ENCODE peak calls at places on chromosomes 1 and 21, in nine cellular contexts. Q is thyroid gland; A is fibroblast of lung; N is IMR-90; S is left lung; H is CD8-positive, alpha-beta T cell; M is cardiac muscle cell; L is CD8-positive, alpha-beta memory T cell; Z is K562. T is an unnamed sample.

GRCh38 chr1:222930097-222930496 is 115.3 kb downstream of the DISP1 start:
- DNase-seq in Q (no peak), A (no peak), N (no peak), S (no peak), H (no peak), M (no peak), L (no peak), Z (no peak), T (no peak)

GRCh38 chr1:110477041-110477440 is 26.1 kb downstream of the PROK1 start:
- DNase-seq in Q (no peak), A (peak; percentile 31), N (peak; percentile 87), S (no peak), H (no peak), M (peak; percentile 23), L (no peak), Z (no peak), T (no peak)

GRCh38 chr21:46081022-46081861 is 16.7 kb upstream of the COL6A2 start:
- DNase-seq in Q (no peak), A (peak; percentile 35), N (no peak), S (peak; percentile 55), H (no peak), M (no peak), L (no peak), Z (peak; percentile 5), T (no peak)

GRCh38 chr1:159996653-159997052 is 35.1 kb downstream of the PIGM start:
- DNase-seq in Q (peak; percentile 25), A (peak; percentile 14), N (peak; percentile 85), S (no peak), H (no peak), M (peak; percentile 42), L (no peak), Z (no peak), T (no peak)

GRCh38 chr1:205925730-205926129 is 17.5 kb downstream of the SLC26A9 start:
- DNase-seq in Q (no peak), A (peak; percentile 69), N (peak; percentile 85), S (no peak), H (no peak), M (no peak), L (no peak), Z (no peak), T (no peak)

GRCh38 chr1:110594466-110595076 is 11.6 kb downstream of the KCNA2 start:
- DNase-seq in Q (peak; percentile 72), A (no peak), N (no peak), S (no peak), H (no peak), M (no peak), L (no peak), Z (no peak), T (no peak)

GRCh38 chr1:110058591-110058990 is 11.9 kb downstream of the ALX3 start:
- DNase-seq in Q (no peak), A (no peak), N (no peak), S (no peak), H (no peak), M (no peak), L (no peak), Z (no peak), T (no peak)

GRCh38 chr1:231723146-231723545 is 96.6 kb downstream of the DISC1 start:
- DNase-seq in Q (no peak), A (no peak), N (no peak), S (no peak), H (no peak), M (no peak), L (no peak), Z (no peak), T (no peak)

GRCh38 chr1:204872262-204872881 is 1.7 kb downstream of the NFASC start:
- DNase-seq in Q (no peak), A (no peak), N (no peak), S (no peak), H (no peak), M (no peak), L (no peak), Z (no peak), T (no peak)

GRCh38 chr1:153395776-153396175 is 4.9 kb upstream of the S100A8 start:
- DNase-seq in Q (no peak), A (no peak), N (no peak), S (no peak), H (no peak), M (no peak), L (no peak), Z (no peak), T (no peak)

GRCh38 chr1:32992489-32993214 is 28.0 kb upstream of the RNF19B start:
- DNase-seq in Q (peak; percentile 95), A (peak; percentile 89), N (peak; percentile 95), S (peak; percentile 95), H (no peak), M (peak; percentile 73), L (no peak), Z (peak; percentile 67), T (peak; percentile 75)

GRCh38 chr21:44792653-44793052 is 9.0 kb downstream of the UBE2G2 start:
- DNase-seq in Q (no peak), A (no peak), N (no peak), S (no peak), H (no peak), M (peak; percentile 23), L (no peak), Z (no peak), T (no peak)

GRCh38 chr1:212070720-212071302 is 35.3 kb downstream of the DTL start:
- DNase-seq in Q (no peak), A (peak; percentile 78), N (peak; percentile 70), S (no peak), H (no peak), M (peak; percentile 62), L (peak; percentile 36), Z (peak; percentile 37), T (no peak)

GRCh38 chr1:164602480-164603093 is 43.6 kb downstream of the PBX1 start:
- DNase-seq in Q (peak; percentile 87), A (peak; percentile 59), N (peak; percentile 52), S (no peak), H (no peak), M (peak; percentile 82), L (no peak), Z (no peak), T (no peak)

GRCh38 chr1:211654838-211655787 is 20.3 kb downstream of the NEK2 start:
- DNase-seq in Q (peak; percentile 87), A (peak; percentile 88), N (peak; percentile 84), S (peak; percentile 95), H (peak; percentile 63), M (peak; percentile 93), L (peak; percentile 66), Z (peak; percentile 86), T (peak; percentile 86)

GRCh38 chr1:154434346-154435075 is 29.4 kb downstream of the IL6R start:
- DNase-seq in Q (peak; percentile 32), A (peak; percentile 87), N (no peak), S (peak; percentile 76), H (no peak), M (no peak), L (no peak), Z (no peak), T (no peak)

GRCh38 chr1:228109962-228110488 is 926 bp upstream of the MRPL55 start:
- DNase-seq in Q (no peak), A (no peak), N (peak; percentile 49), S (no peak), H (no peak), M (no peak), L (no peak), Z (no peak), T (no peak)

GRCh38 chr1:154809436-154810413 is 60.4 kb downstream of the KCNN3 start:
- DNase-seq in Q (peak; percentile 16), A (no peak), N (peak; percentile 12), S (no peak), H (no peak), M (no peak), L (no peak), Z (no peak), T (no peak)

GRCh38 chr1:24966121-24966723 is 36.1 kb upstream of the RUNX3 start:
- DNase-seq in Q (no peak), A (no peak), N (no peak), S (no peak), H (no peak), M (no peak), L (no peak), Z (no peak), T (no peak)
- H3K27ac ChIP-seq in Q (no peak overlapping the region), A (no peak overlapping the region), N (no peak overlapping the region), S (no peak overlapping the region), H (no peak overlapping the region), M (no peak overlapping the region), L (no peak overlapping the region), Z (no peak overlapping the region), T (no peak overlapping the region)

GRCh38 chr1:244350027-244350426 is 101.7 kb downstream of the ADSS2 start:
- DNase-seq in Q (no peak), A (no peak), N (no peak), S (no peak), H (no peak), M (no peak), L (no peak), Z (no peak), T (no peak)
- H3K4me1 ChIP-seq in Q (peaks cover 10% of the 10 kb centered on the region), A (peaks cover 19% of the 10 kb centered on the region), N (peaks cover 21% of the 10 kb centered on the region), S (peaks cover 19% of the 10 kb centered on the region), H (no peaks in the 10 kb centered on the region), M (no peaks in the 10 kb centered on the region), L (no peaks in the 10 kb centered on the region), Z (peaks cover 61% of the 10 kb centered on the region), T (no peaks in the 10 kb centered on the region)

DNA sequence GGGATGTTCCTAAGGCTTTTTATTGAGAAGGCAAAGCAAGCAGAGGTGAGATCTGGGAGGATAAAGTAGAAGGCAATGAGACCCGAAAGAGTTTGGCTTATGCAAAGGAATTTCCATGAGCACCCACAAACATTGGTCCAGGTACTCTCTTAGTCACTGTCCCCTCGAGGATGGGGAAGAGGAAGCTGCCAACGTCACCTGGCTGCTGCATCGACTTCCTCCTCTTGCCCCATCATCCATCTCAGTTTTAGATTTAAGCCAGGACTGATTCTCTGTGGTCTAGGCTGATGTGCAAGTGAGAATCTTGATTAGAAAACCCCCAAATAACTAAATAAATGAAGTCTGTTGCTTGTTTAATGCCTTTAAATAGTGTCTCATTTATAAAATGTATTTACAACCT is 28.7 kb downstream of the RUNX1 start:
- DNase-seq in Q (no peak), A (no peak), N (no peak), S (no peak), H (no peak), M (no peak), L (no peak), Z (no peak), T (no peak)
- H3K27ac ChIP-seq in Q (no peak overlapping the region), A (no peak overlapping the region), N (no peak overlapping the region), S (no peak overlapping the region), H (no peak overlapping the region), M (no peak overlapping the region), L (no peak overlapping the region), Z (no peak overlapping the region), T (no peak overlapping the region)

GRCh38 chr1:174964261-174964984 is 35.3 kb upstream of the CACYBP start:
- DNase-seq in Q (no peak), A (no peak), N (no peak), S (no peak), H (no peak), M (no peak), L (peak; percentile 60), Z (peak; percentile 74), T (no peak)

GRCh38 chr1:174963547-174964125 is 36.1 kb upstream of the CACYBP start:
- DNase-seq in Q (no peak), A (no peak), N (no peak), S (no peak), H (no peak), M (no peak), L (no peak), Z (no peak), T (no peak)

GRCh38 chr1:174965006-174965971 is 34.5 kb upstream of the CACYBP start:
- DNase-seq in Q (no peak), A (no peak), N (peak; percentile 7), S (no peak), H (peak; percentile 3), M (no peak), L (peak; percentile 38), Z (peak; percentile 61), T (no peak)

GRCh38 chr1:174967845-174968705 is 31.7 kb upstream of the CACYBP start:
- DNase-seq in Q (no peak), A (no peak), N (no peak), S (no peak), H (no peak), M (no peak), L (peak; percentile 43), Z (no peak), T (no peak)

GRCh38 chr1:174966000-174966572 is 33.7 kb upstream of the CACYBP start:
- DNase-seq in Q (no peak), A (no peak), N (no peak), S (no peak), H (no peak), M (no peak), L (no peak), Z (no peak), T (no peak)
- H3K4me1 ChIP-seq in Q (peaks cover 6% of the 10 kb centered on the region), A (no peaks in the 10 kb centered on the region), N (no peaks in the 10 kb centered on the region), S (peaks cover 71% of the 10 kb centered on the region), H (peaks cover 71% of the 10 kb centered on the region), M (no peaks in the 10 kb centered on the region), L (peaks cover 76% of the 10 kb centered on the region), Z (peaks cover 54% of the 10 kb centered on the region), T (no peaks in the 10 kb centered on the region)

T was measured in right lobe of liver.